ENCODE peak calls at places on chromosomes 11 and 22, in five cellular contexts. K is HepG2, J is K562, Z is H1, G is GM12878. A is an unnamed sample.

GRCh38 chr11:9616042-9616640 is 42.7 kb downstream of the WEE1 start:
- DNase-seq in K (no peak), J (no peak), Z (no peak), G (no peak), A (no peak)

GRCh38 chr11:123429851-123430735 is at the start of gene GRAMD1B:
- DNase-seq in K (no peak), J (no peak), Z (peak; percentile 87), G (no peak), A (peak; percentile 68)

GRCh38 chr11:132898021-132898420 is 634.3 kb downstream of the OPCML start:
- DNase-seq in K (no peak), J (no peak), Z (no peak), G (no peak), A (no peak)

GRCh38 chr11:45737056-45737455 is 67.9 kb upstream of the SLC35C1 start:
- DNase-seq in K (no peak), J (no peak), Z (no peak), G (no peak), A (no peak)

GRCh38 chr11:36018967-36019596 is 75.2 kb downstream of the LDLRAD3 start:
- DNase-seq in K (no peak), J (no peak), Z (no peak), G (no peak), A (no peak)

GRCh38 chr22:40855960-40856512 is 403 bp downstream of the ST13 start:
- DNase-seq in K (no peak), J (peak; percentile 60), Z (no peak), G (no peak), A (peak; percentile 19)

GRCh38 chr11:2579315-2580060 is 120.3 kb downstream of the KCNQ1OT1 start:
- DNase-seq in K (no peak), J (no peak), Z (no peak), G (no peak), A (no peak)

GRCh38 chr11:125224391-125225015 is 60.0 kb downstream of the PKNOX2 start:
- DNase-seq in K (peak; percentile 9), J (peak; percentile 14), Z (no peak), G (no peak), A (no peak)

GRCh38 chr11:57567210-57567511 is 311 bp downstream of the UBE2L6 start:
- DNase-seq in K (no peak), J (no peak), Z (no peak), G (no peak), A (no peak)

GRCh38 chr11:93784935-93785360 is 866 bp downstream of the MED17 start:
- DNase-seq in K (no peak), J (no peak), Z (no peak), G (no peak), A (no peak)

GRCh38 chr11:215581-216037 is 8.1 kb downstream of the RIC8A start:
- DNase-seq in K (no peak), J (no peak), Z (no peak), G (no peak), A (no peak)

GRCh38 chr11:69417211-69418085 is 64.0 kb upstream of the LINC01488 start:
- DNase-seq in K (no peak), J (no peak), Z (no peak), G (no peak), A (no peak)

GRCh38 chr22:43404673-43405385 is 7.0 kb upstream of the MPPED1 start:
- DNase-seq in K (no peak), J (no peak), Z (no peak), G (no peak), A (no peak)

GRCh38 chr11:97786961-97787360 is 1233.8 kb upstream of the CNTN5 start:
- DNase-seq in K (no peak), J (no peak), Z (no peak), G (no peak), A (no peak)

GRCh38 chr11:86988351-86988881 is 33.2 kb upstream of the FZD4 start:
- DNase-seq in K (no peak), J (peak; percentile 6), Z (no peak), G (no peak), A (no peak)

GRCh38 chr11:64604458-64605247 is 13.6 kb downstream of the SLC22A12 start:
- DNase-seq in K (no peak), J (peak; percentile 51), Z (no peak), G (no peak), A (no peak)

GRCh38 chr11:126133902-126134301 is 71.2 kb upstream of the CDON start:
- DNase-seq in K (peak; percentile 84), J (no peak), Z (no peak), G (no peak), A (no peak)

GRCh38 chr11:8826901-8827560 is 84.0 kb upstream of the AKIP1 start:
- DNase-seq in K (no peak), J (peak; percentile 28), Z (no peak), G (no peak), A (no peak)

GRCh38 chr22:49975543-49976389 is 15.2 kb downstream of the PIM3 start:
- DNase-seq in K (no peak), J (peak; percentile 36), Z (peak; percentile 54), G (no peak), A (no peak)

GRCh38 chr11:75938543-75938942 is 123.5 kb downstream of the UVRAG start:
- DNase-seq in K (no peak), J (no peak), Z (no peak), G (no peak), A (no peak)
- TF ChIP-seq HDAC2 in K (no peak), J (no peak), Z (no peak), G (no peak), A (no peak)

GRCh38 chr11:42524534-42525227 is 787.1 kb upstream of the API5 start:
- DNase-seq in K (peak; percentile 41), J (peak; percentile 18), Z (peak; percentile 74), G (peak; percentile 5), A (no peak)
- TF ChIP-seq HDAC2 in K (no peak), J (no peak), Z (no peak), G (no peak), A (no peak)

GRCh38 chr22:29459773-29460172 is 20.2 kb upstream of the NEFH start:
- DNase-seq in K (no peak), J (no peak), Z (no peak), G (no peak), A (no peak)

GRCh38 chr22:29456211-29456671 is 17.9 kb downstream of the RFPL1 start:
- DNase-seq in K (no peak), J (no peak), Z (no peak), G (no peak), A (no peak)

GRCh38 chr22:29454186-29454745 is 15.9 kb downstream of the RFPL1 start:
- DNase-seq in K (no peak), J (no peak), Z (no peak), G (no peak), A (no peak)

GRCh38 chr22:29458551-29458950 is 20.2 kb downstream of the RFPL1 start:
- DNase-seq in K (no peak), J (no peak), Z (no peak), G (no peak), A (no peak)

DNA sequence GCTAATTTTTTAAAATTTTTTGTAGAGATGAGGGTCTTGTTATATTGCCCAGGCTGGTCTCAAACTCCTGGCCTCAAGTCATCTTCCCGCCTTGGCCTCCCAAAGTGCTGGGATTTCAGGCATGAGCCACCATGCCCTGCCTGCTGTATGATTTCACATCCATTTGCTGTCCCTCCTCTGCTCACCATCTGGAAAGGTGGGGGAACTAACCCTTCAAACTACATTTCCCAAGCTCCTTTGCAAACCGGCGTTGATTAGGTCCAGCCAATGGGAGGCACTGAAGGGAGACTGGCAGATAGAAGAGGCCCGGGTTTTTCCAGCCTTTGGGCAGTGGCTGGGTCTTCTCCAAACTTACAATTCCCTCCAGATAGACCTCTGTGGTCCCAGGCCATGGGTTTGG is 19.3 kb downstream of the RFPL1 start:
- DNase-seq in K (peak; percentile 37), J (peak; percentile 69), Z (peak; percentile 70), G (peak; percentile 21), A (peak; percentile 77)
- TF ChIP-seq HDAC2 in K (no peak), J (no peak), Z (no peak), G (no peak), A (no peak)

DNA sequence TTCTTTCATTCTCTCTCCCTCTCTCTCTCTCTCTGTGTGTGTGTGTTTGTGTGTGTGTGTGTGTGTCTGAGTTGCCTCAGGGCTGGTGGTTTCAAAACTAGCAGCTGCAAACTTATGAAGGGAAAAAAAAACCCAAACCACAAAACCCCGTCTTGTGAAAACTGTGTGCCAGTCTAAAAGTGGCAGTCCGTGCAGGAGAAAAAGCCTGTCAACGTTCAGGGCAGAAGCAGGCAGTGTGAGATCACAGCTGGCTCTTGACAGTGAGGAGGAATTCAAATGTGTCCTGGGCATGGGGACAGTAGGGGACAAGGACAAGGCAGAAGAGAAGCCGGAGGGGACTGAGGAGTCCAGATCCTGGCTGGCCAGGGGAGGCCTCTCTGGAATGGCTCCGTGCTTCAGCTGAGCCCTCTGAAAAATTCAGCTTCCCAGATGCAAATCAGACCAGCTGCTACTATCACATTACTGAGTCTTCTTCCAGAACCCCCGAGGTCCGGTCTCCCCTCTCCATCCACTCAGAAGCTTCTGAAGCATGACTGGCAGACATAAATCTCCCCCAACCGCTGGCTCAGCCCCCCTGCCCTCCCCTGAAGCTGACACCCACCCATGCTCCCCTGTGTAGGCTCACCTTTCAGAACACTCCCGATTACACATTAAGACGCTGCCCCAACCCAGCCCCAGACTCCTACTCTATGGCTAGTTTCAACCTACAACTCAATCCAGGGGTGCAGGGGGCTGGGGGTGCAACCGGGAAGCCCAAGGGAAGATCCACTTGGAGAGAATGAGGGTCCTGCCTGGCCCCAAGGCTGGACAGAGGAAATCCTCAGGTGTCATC is 32.0 kb downstream of the FLI1 start:
- DNase-seq in K (no peak), J (no peak), Z (no peak), G (peak; percentile 89), A (no peak)
- TF ChIP-seq HDAC2 in K (no peak), J (no peak), Z (no peak), G (no peak), A (no peak)

DNA sequence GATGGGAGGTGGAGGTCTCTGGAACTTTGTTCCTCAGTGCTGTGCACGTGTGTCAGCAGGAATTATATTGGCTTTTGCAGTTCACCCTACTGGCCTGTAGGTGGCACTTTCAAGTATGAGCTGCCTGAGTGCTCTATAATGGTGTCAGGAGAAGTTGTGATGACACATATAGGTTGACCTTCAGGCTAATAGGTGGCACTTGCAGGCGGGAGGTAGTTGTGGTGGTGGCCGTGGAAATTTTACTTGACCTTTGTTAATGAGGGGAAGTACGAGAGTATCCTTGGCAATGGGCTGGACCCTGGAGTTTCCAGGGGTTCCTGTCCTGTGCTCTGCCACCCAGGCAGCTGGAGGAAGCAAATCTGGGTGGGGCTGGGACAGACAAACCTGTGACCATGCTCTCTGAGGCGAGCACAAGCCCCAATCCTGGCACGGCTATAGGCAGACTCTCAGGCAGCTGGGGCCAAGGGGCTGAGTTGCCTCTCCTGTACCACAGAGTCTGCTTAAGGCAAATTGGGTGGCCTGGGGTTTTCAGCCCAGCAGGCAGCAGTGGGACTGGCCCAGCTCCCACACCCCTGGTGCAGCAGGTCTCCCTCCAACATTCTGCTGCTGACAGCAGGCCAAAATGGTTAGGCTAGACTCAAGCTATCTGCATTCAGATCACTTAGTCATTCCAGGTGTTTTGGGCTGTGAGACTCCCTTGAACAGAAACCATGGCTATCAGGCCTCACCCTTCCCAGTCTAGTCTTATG is 147.5 kb upstream of the CTSC start:
- DNase-seq in K (peak; percentile 50), J (peak; percentile 67), Z (peak; percentile 63), G (peak; percentile 27), A (peak; percentile 58)
- TF ChIP-seq HDAC2 in K (no peak), J (no peak), Z (no peak), G (no peak), A (no peak)

GRCh38 chr11:120698918-120699317 is 187.4 kb downstream of the GRIK4 start:
- DNase-seq in K (no peak), J (no peak), Z (no peak), G (no peak), A (no peak)
- TF ChIP-seq HDAC2 in K (no peak), J (no peak), Z (no peak), G (no peak), A (no peak)

GRCh38 chr11:74870485-74870884 is 78.4 kb downstream of the XRRA1 start:
- DNase-seq in K (peak; percentile 60), J (peak; percentile 33), Z (no peak), G (no peak), A (peak; percentile 46)
- TF ChIP-seq HDAC2 in K (no peak), J (no peak), Z (no peak), G (no peak), A (no peak)

GRCh38 chr22:37957232-37957631 is 3.7 kb downstream of the POLR2F start:
- DNase-seq in K (no peak), J (no peak), Z (no peak), G (no peak), A (no peak)
- TF ChIP-seq HDAC2 in K (no peak), J (no peak), Z (no peak), G (no peak), A (no peak)

A was measured in A549.